ENCODE peak calls at places on chromosomes 3 and 15, in eight cellular contexts. J, X, F, T, S, R, Q and H are unnamed samples.

GRCh38 chr15:41915203-41915994 is 21.5 kb upstream of the SPTBN5 start:
- DNase-seq in J (no peak), X (no peak), F (no peak), T (no peak), S (no peak), R (no peak), Q (no peak), H (no peak)

GRCh38 chr3:130242850-130243569 is 102.5 kb upstream of the COL6A5 start:
- DNase-seq in J (no peak), X (no peak), F (peak), T (peak), S (peak), R (no peak), Q (no peak), H (peak)

GRCh38 chr3:5390221-5390620 is 202.7 kb downstream of the EDEM1 start:
- DNase-seq in J (no peak), X (no peak), F (no peak), T (no peak), S (no peak), R (no peak), Q (no peak), H (no peak)

GRCh38 chr15:53746101-53746500 is 13.4 kb downstream of the WDR72 start:
- DNase-seq in J (no peak), X (no peak), F (no peak), T (no peak), S (no peak), R (no peak), Q (no peak), H (no peak)

GRCh38 chr15:63405159-63405558 is 23.5 kb upstream of the CA12 start:
- DNase-seq in J (no peak), X (no peak), F (no peak), T (no peak), S (no peak), R (no peak), Q (no peak), H (no peak)

GRCh38 chr3:146325170-146325569 is 74.3 kb upstream of the PLSCR4 start:
- DNase-seq in J (no peak), X (no peak), F (no peak), T (no peak), S (no peak), R (no peak), Q (no peak), H (no peak)

GRCh38 chr3:63047068-63047467 is 171.9 kb upstream of the CADPS start:
- DNase-seq in J (peak), X (no peak), F (peak), T (no peak), S (no peak), R (no peak), Q (no peak), H (peak)

GRCh38 chr15:88191806-88192165 is 64.8 kb downstream of the NTRK3 start:
- DNase-seq in J (no peak), X (no peak), F (no peak), T (no peak), S (no peak), R (no peak), Q (no peak), H (no peak)

GRCh38 chr3:4820296-4821121 is 158.7 kb upstream of the BHLHE40 start:
- DNase-seq in J (no peak), X (no peak), F (no peak), T (no peak), S (no peak), R (no peak), Q (no peak), H (no peak)

GRCh38 chr3:133572158-133573053 is 1.1 kb upstream of the CDV3 start:
- DNase-seq in J (no peak), X (peak), F (peak), T (no peak), S (no peak), R (no peak), Q (no peak), H (peak)
- H3K27ac ChIP-seq in J (peak), X (peak), F (peak), T (peak), S (peak), R (peak), Q (peak), H (peak)

GRCh38 chr15:79540551-79540950 is 108.4 kb downstream of the MINAR1 start:
- DNase-seq in J (no peak), X (no peak), F (no peak), T (no peak), S (no peak), R (no peak), Q (no peak), H (no peak)
- TF ChIP-seq CTCF in J (no peak), X (peak), F (no peak), T (no peak), S (no peak), R (no peak), Q (no peak), H (no peak)

DNA sequence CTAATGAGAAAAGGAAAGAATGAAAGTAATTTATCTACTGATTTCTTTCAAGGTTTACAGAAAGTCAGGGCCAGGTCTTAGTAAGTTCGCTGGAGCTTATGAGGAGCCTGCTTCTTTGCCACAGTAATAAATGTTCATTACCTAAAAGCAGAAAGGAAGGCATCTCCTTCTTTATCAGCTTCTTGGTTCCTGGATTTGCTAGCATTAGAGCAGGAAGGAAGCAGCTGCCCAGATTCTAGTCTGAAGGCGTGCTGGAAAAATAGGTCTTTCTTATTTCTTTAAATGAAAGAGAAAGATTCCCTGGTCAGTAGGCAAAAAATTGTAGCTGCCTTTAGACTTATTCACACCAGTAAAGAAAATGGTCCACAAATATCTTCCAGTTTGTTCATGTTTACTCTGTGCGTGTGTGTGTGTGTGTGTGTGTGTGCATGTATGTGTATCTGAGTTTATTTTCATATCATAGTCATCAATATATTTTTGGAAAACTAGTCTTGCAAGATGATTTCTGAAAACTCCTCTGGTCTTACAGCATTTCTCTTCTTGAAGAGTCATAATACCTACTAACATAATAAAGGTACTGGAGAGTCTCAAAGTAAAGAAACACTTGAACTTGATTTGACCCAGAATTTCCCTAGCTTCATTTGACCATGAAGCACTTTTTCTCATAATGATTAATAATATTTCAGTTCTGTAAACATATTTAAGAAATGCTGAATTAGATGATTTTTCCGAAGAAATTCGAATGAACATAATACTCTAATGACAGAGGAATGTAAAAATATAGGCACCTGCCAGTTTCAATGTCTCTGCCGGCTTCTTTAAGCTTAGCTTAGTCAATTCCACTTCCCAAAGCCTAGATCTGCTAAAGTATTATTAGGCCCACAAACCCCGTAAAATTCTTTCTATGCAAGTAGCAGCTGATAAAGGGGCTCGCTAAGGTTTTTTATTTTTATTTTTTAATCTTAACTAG is 255.2 kb upstream of the ZPLD1 start:
- DNase-seq in J (no peak), X (no peak), F (no peak), T (no peak), S (no peak), R (no peak), Q (no peak), H (peak)
- H3K4me3 ChIP-seq in J (peak), X (no peak), F (no peak), T (no peak), S (no peak), R (no peak), Q (peak), H (no peak)

DNA sequence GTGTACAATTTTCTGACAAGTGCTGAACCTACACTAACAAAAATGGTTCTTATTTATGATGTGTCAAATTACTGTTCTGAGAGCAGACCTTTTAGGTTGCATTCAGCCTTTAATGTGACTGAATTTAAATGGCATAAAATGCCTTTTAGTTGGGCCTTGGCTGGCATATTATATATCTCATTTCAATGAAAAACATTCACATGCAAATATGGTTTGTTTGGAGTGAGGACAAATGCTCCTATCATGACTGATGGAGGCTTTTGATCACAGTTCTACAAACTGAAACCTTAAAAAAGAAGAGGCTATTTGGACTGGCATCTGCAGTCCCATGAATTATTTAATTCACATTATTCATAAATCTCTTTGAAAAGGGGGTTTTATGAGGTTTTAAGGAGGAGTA is 750.7 kb downstream of the CADM2 start:
- DNase-seq in J (no peak), X (no peak), F (no peak), T (no peak), S (no peak), R (no peak), Q (no peak), H (no peak)
- H3K27ac ChIP-seq in J (no peak), X (no peak), F (no peak), T (no peak), S (no peak), R (no peak), Q (no peak), H (no peak)

DNA sequence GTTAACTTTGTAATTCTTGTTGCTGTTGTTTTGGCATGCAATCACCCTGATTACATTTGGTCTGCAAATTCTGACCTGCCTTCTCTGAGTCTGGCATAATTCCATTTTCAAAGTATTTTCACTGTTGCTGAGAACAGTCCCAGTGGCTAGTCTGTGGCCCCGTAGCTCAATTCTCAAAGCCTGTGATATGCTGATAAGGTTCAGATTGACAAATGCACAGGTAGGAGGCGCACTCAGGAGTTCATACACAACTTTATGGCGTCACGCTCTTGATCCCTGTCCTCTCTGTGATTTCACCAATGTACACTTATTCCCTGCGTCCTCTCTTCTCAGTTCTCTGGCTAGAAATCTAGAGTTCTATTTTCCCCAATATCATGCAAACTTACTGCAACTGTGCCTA is 376.6 kb upstream of the SLCO3A1 start:
- DNase-seq in J (no peak), X (no peak), F (no peak), T (no peak), S (no peak), R (no peak), Q (no peak), H (no peak)
- TF ChIP-seq CTCF in J (no peak), X (no peak), F (no peak), T (no peak), S (peak), R (no peak), Q (no peak), H (no peak)